ENCODE peak calls at places on chromosomes 12 and 14, in seven cellular contexts. E, Q, C, S, L, V and Z are unnamed samples.

GRCh38 chr12:119988440-119988787 is 622 bp upstream of the BICDL1 start:
- DNase-seq in V (peak), L (no peak), S (peak), E (peak), Q (no peak), C (no peak), Z (peak)

GRCh38 chr14:28468191-28469151 is 298.1 kb upstream of the FOXG1 start:
- DNase-seq in S (no peak), C (no peak), Q (no peak), V (peak), E (no peak), L (no peak), Z (no peak)

GRCh38 chr14:39102265-39102968 is 618 bp downstream of the SEC23A start:
- DNase-seq in S (peak), V (peak), Q (peak), E (no peak), C (peak), L (no peak), Z (peak)

GRCh38 chr12:124762791-124763593 is 100.7 kb downstream of the SCARB1 start:
- DNase-seq in V (no peak), Q (no peak), C (no peak), E (peak), L (no peak), S (no peak), Z (no peak)

GRCh38 chr12:47343684-47344567 is 264.2 kb upstream of the AMIGO2 start:
- DNase-seq in C (peak), S (peak), V (peak), Q (no peak), L (no peak), E (peak), Z (peak)

GRCh38 chr12:114952573-114953196 is 268.7 kb upstream of the TBX3 start:
- DNase-seq in Q (no peak), L (no peak), C (no peak), S (peak), E (no peak), V (peak), Z (peak)

GRCh38 chr14:82192387-82192786 is 658.7 kb upstream of the SEL1L start:
- DNase-seq in V (no peak), L (no peak), S (no peak), C (no peak), Q (no peak), E (no peak), Z (no peak)

GRCh38 chr12:132284071-132284492 is 45.3 kb downstream of the GALNT9 start:
- DNase-seq in S (peak), C (peak), Q (no peak), L (no peak), E (peak), V (peak), Z (peak)

GRCh38 chr14:77023001-77023996 is 5.2 kb downstream of the IRF2BPL start:
- DNase-seq in C (peak), Q (peak), E (peak), V (peak), S (no peak), L (no peak), Z (peak)

GRCh38 chr12:3206536-3207072 is 129.4 kb downstream of the TSPAN9 start:
- DNase-seq in S (no peak), Q (no peak), E (no peak), V (no peak), L (no peak), C (no peak), Z (no peak)

GRCh38 chr12:12467701-12468218 is 94.9 kb downstream of the DUSP16 start:
- DNase-seq in E (no peak), Q (no peak), V (no peak), C (no peak), S (no peak), L (peak), Z (no peak)

GRCh38 chr12:13745100-13745678 is 236.2 kb downstream of the GRIN2B start:
- DNase-seq in S (no peak), E (no peak), V (no peak), C (no peak), L (no peak), Q (peak), Z (no peak)

GRCh38 chr12:62724947-62725447 is 210.0 kb downstream of the PPM1H start:
- DNase-seq in Q (peak), C (peak), E (peak), S (peak), V (peak), L (no peak), Z (peak)

GRCh38 chr14:99550387-99550992 is 53.5 kb downstream of the CCDC85C start:
- DNase-seq in E (no peak), C (no peak), L (no peak), S (no peak), V (no peak), Q (no peak), Z (no peak)

GRCh38 chr14:90453401-90453951 is 56.6 kb downstream of the CALM1 start:
- DNase-seq in S (peak), E (no peak), V (peak), Q (peak), L (peak), C (no peak), Z (no peak)

GRCh38 chr14:28321475-28322244 is 444.9 kb upstream of the FOXG1 start:
- DNase-seq in E (no peak), C (peak), S (no peak), V (peak), L (no peak), Q (no peak), Z (no peak)

GRCh38 chr12:104303538-104304151 is at the start of gene EID3:
- DNase-seq in E (peak), L (peak), V (peak), C (no peak), Q (peak), S (peak), Z (peak)

GRCh38 chr14:101111620-101112290 is 208.2 kb upstream of the RTL1 start:
- DNase-seq in S (no peak), C (no peak), E (no peak), Q (peak), L (no peak), V (no peak), Z (no peak)

GRCh38 chr12:49489720-49490119 is 49.1 kb upstream of the KCNH3 start:
- DNase-seq in S (peak), L (no peak), Q (no peak), E (no peak), V (peak), C (peak), Z (peak)

GRCh38 chr12:84995646-84996045 is 40.4 kb downstream of the TSPAN19 start:
- DNase-seq in Q (no peak), C (peak), S (no peak), V (no peak), L (no peak), E (no peak), Z (peak)

GRCh38 chr12:1456885-1457284 is 137.5 kb downstream of the FBXL14 start:
- DNase-seq in S (no peak), E (no peak), C (no peak), Q (no peak), L (no peak), V (no peak), Z (no peak)

GRCh38 chr12:130658106-130658505 is 58.0 kb downstream of the RIMBP2 start:
- DNase-seq in C (no peak), Q (no peak), E (no peak), S (no peak), L (no peak), V (no peak), Z (no peak)

GRCh38 chr12:121990692-121991603 is 30.7 kb upstream of the BCL7A start:
- DNase-seq in Q (no peak), C (peak), E (peak), V (no peak), S (no peak), L (peak), Z (peak)

GRCh38 chr12:110704231-110704630 is 15.3 kb upstream of the HVCN1 start:
- DNase-seq in C (no peak), S (no peak), V (no peak), Q (no peak), L (no peak), E (no peak), Z (no peak)

GRCh38 chr14:51093371-51094281 is 1.3 kb downstream of the TRIM9 start:
- DNase-seq in C (no peak), L (peak), Q (no peak), E (no peak), S (no peak), V (no peak), Z (peak)

GRCh38 chr12:127383281-127383680 is 883.7 kb upstream of the TMEM132C start:
- DNase-seq in C (peak), Q (no peak), S (no peak), V (no peak), E (peak), L (no peak), Z (no peak)

GRCh38 chr12:54386781-54387467 is 2.4 kb upstream of the ZNF385A start:
- DNase-seq in S (no peak), L (no peak), Q (no peak), E (no peak), C (no peak), V (no peak), Z (no peak)

GRCh38 chr12:49626836-49627235 is 3.5 kb downstream of the PRPF40B start:
- DNase-seq in S (no peak), Q (no peak), L (no peak), V (no peak), E (no peak), C (no peak), Z (no peak)

GRCh38 chr12:27025116-27025515 is 2.8 kb downstream of the MED21 start:
- DNase-seq in C (peak), L (no peak), S (no peak), E (no peak), V (no peak), Q (no peak), Z (peak)

GRCh38 chr12:105455250-105455649 is 124.8 kb downstream of the C12orf75 start:
- DNase-seq in S (no peak), C (peak), L (no peak), Q (no peak), E (no peak), V (no peak), Z (no peak)

GRCh38 chr14:106174206-106174605 is 647.8 kb downstream of the TMEM121 start:
- DNase-seq in C (no peak), V (no peak), Q (peak), E (no peak), S (no peak), L (no peak), Z (no peak)

GRCh38 chr12:6202331-6202730 is 2.1 kb downstream of the CD9 start:
- DNase-seq in S (no peak), C (no peak), L (peak), E (no peak), Q (no peak), V (no peak), Z (no peak)

GRCh38 chr12:16893426-16893825 is 287.5 kb upstream of the LMO3 start:
- DNase-seq in Q (no peak), E (no peak), V (no peak), C (no peak), S (no peak), L (no peak), Z (no peak)

GRCh38 chr14:99188721-99189120 is 83.3 kb downstream of the BCL11B start:
- DNase-seq in Q (no peak), L (no peak), V (no peak), C (no peak), E (no peak), S (no peak), Z (no peak)

GRCh38 chr12:106581543-106582263 is 1.1 kb upstream of the RFX4 start:
- DNase-seq in L (no peak), S (no peak), E (no peak), Q (no peak), C (no peak), V (peak), Z (peak)

GRCh38 chr12:54376596-54377468 is 7.7 kb downstream of the ZNF385A start:
- DNase-seq in E (no peak), S (no peak), V (no peak), L (no peak), Q (no peak), C (no peak), Z (peak)

GRCh38 chr12:108305520-108305919 is 33.6 kb downstream of the CMKLR1 start:
- DNase-seq in E (peak), L (peak), V (peak), Q (peak), C (peak), S (peak), Z (peak)

GRCh38 chr14:67583711-67584644 is 16.1 kb downstream of the PIGH start:
- DNase-seq in V (peak), C (peak), S (peak), E (peak), L (no peak), Q (peak), Z (peak)

GRCh38 chr12:120742207-120742536 is 16.5 kb downstream of the ACADS start:
- DNase-seq in C (no peak), S (no peak), V (no peak), E (no peak), L (no peak), Q (no peak), Z (no peak)

GRCh38 chr12:93500201-93500600 is 32.9 kb downstream of the MRPL42 start:
- DNase-seq in Q (no peak), S (no peak), L (no peak), E (no peak), V (no peak), C (no peak), Z (no peak)
- TF ChIP-seq CTCF in Q (no peak), S (no peak), L (no peak), E (no peak), V (no peak), C (no peak), Z (no peak)

GRCh38 chr14:85512491-85512890 is 17.5 kb upstream of the FLRT2 start:
- DNase-seq in C (no peak), Q (no peak), L (no peak), E (no peak), V (no peak), S (no peak), Z (no peak)
- H3K4me3 ChIP-seq in C (no peak), Q (no peak), L (no peak), E (no peak), V (no peak), S (no peak), Z (no peak)

DNA sequence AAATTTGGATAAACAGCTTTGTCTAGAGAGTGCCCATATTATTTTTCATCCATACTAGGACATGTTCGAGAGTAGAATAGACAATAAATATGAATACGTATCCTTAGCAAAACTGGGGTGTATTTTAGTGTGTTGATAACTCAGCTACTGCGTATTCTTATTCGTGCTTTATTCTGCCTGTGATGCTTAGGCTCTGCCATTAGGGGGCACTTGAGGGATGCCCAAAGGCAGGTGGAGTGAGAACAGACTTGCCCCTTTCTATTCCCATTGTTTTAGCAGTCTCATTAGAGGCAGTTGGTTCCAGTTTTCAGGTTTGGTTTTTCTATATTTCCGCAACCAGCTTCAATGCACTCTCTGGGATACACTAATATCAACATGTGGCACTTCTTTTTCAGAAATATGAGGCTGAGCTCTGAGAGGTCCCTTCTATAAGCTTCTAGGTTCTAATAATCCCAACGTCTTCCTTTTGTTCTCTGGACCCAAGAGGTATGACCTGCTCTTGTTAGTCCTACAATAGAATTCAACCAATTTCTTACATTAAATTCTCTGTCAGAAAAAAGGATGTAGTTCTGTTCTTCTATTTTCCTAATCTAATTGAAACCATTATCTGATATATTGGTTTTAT is 985.7 kb upstream of the FBXO33 start:
- DNase-seq in S (no peak), Q (peak), E (no peak), V (peak), C (peak), L (peak), Z (no peak)
- TF ChIP-seq CTCF in S (no peak), Q (no peak), E (no peak), V (peak), C (peak), L (peak), Z (no peak)

DNA sequence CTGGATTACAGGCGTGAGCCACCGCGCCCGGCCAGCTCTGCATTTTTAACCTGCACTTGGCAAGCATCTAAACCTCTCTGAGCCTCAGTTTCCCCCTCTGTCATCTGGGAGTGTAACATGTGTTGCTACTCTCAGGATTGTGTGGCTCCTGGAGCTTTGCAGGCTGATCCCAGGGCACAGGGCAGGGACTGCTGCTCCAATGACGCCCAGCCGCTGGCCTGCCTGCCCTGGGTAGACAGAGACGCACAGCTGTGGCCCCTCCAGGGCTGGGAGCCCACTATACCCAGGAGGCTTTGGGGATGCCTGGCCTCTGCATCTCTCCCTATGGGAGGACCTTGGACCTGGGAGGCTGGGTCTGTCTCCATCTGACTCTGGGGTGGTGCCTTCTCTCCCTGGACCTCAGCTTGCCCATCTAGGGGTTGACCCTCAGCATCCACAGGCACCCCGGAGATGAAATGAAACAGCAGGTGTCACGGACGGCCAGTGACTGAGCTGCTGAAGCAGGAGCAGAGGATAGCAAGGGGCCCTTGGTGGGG is 13.7 kb downstream of the ARL6IP4 start:
- DNase-seq in S (no peak), V (no peak), E (no peak), L (no peak), Q (no peak), C (no peak), Z (no peak)
- H3K4me3 ChIP-seq in S (no peak), V (no peak), E (no peak), L (no peak), Q (no peak), C (no peak), Z (no peak)

GRCh38 chr12:96831346-96831745 is 75.7 kb upstream of the NEDD1 start:
- DNase-seq in E (no peak), S (no peak), V (no peak), C (no peak), L (no peak), Q (no peak), Z (no peak)

GRCh38 chr12:96824838-96825236 is 82.2 kb upstream of the NEDD1 start:
- DNase-seq in L (no peak), C (no peak), E (no peak), S (no peak), Q (no peak), V (no peak), Z (no peak)

GRCh38 chr12:96829354-96829753 is 77.7 kb upstream of the NEDD1 start:
- DNase-seq in V (no peak), E (no peak), L (no peak), C (no peak), Q (no peak), S (no peak), Z (no peak)

GRCh38 chr12:96824074-96824837 is 82.8 kb upstream of the NEDD1 start:
- DNase-seq in S (no peak), E (no peak), L (no peak), V (no peak), Q (no peak), C (no peak), Z (no peak)

GRCh38 chr12:96828169-96828789 is 78.8 kb upstream of the NEDD1 start:
- DNase-seq in Q (no peak), V (no peak), S (no peak), C (no peak), E (no peak), L (no peak), Z (no peak)
- TF ChIP-seq CTCF in Q (no peak), V (no peak), S (no peak), C (peak), E (peak), L (no peak), Z (no peak)

GRCh38 chr14:22822619-22823551 is 6.8 kb upstream of the MRPL52 start:
- DNase-seq in Q (peak), V (peak), L (peak), C (peak), E (peak), S (peak), Z (peak)

GRCh38 chr14:22821193-22822016 is 6.2 kb upstream of the SLC7A7 start:
- DNase-seq in Q (peak), S (no peak), L (no peak), V (no peak), E (no peak), C (no peak), Z (no peak)

GRCh38 chr14:22822017-22822618 is 6.9 kb upstream of the SLC7A7 start:
- DNase-seq in E (no peak), Q (no peak), V (no peak), C (no peak), L (no peak), S (no peak), Z (no peak)

GRCh38 chr14:22820731-22821130 is 5.5 kb upstream of the SLC7A7 start:
- DNase-seq in C (peak), S (no peak), E (peak), V (no peak), L (no peak), Q (no peak), Z (no peak)

DNA sequence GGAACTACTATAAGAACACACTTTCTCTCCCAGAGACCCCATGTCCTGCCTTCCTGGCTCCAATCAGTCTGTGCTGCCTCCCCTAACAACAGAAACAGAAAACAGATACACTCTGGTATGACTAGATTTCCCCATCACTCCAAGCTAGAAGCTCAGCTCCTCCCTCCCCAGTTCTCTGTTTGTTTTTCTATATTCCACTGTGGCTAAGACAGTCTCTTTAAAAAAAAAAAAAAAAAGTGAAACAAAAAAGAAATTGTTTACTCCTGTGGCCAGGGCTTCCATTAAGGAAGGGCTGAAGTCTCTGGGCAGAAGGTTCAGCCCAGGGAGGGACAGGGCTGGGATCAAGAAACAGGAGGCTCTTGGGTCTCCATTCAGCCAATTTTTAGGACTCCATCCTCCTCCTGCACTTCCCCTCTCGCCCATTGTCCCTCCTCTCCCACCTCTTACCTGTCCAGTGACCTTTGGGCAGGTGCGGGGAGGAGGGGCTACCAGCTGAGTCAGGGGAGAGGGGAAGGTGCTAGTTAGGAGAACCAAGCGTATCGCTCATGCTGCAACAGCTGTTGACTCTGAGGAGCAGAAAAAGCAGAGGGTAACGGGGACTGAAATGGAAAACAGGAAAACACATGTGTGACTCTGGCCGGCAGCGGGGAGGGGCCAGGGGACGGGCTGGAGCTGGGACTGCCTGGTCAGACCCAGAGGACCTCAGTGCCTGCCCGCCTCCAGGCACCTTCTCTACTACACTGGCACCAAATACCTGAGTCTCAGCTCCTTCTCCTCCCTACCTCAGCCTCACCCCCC is 4.2 kb upstream of the SLC7A7 start:
- DNase-seq in E (peak), L (no peak), S (peak), V (peak), Q (peak), C (peak), Z (no peak)
- H3K4me3 ChIP-seq in E (peak), L (peak), S (no peak), V (peak), Q (peak), C (no peak), Z (peak)